ENCODE peak calls at places on chromosome 9, in ten cellular contexts. E is coronary artery; S is activated naive CD8-positive, alpha-beta T cell treated with anti-CD3 and anti-CD28 coated beads for 36 hours; B is naive thymus-derived CD4-positive, alpha-beta T cell; C is kidney glomerular epithelial cell; U is stimulated activated CD8-positive, alpha-beta memory T cell treated with anti-CD3 and anti-CD28 coated beads, Interleukin-12 subunit alpha, Interleukin-12 subunit beta, amount 100 ng/mL, for 1 hour; R is MV-4-11; I is NCI-H1417; D is glutamatergic neuron; V is PC-3. O is an unnamed sample.

GRCh38 chr9:2053883-2054845 is 39.0 kb downstream of the SMARCA2 start:
- DNase-seq in E (no peak), S (peak), B (peak), C (peak), U (peak), R (peak), I (no peak), D (no peak), V (no peak), O (peak)

GRCh38 chr9:94599102-94599501 is 5.5 kb upstream of the FBP2 start:
- DNase-seq in E (peak), S (no peak), B (no peak), C (no peak), U (no peak), R (no peak), I (no peak), D (no peak), V (no peak), O (no peak)

GRCh38 chr9:19379697-19380046 is 364 bp downstream of the RPS6 start:
- DNase-seq in E (no peak), S (no peak), B (no peak), C (no peak), U (no peak), R (peak), I (peak), D (no peak), V (no peak), O (no peak)

GRCh38 chr9:70263421-70263820 is 4.6 kb downstream of the SMC5 start:
- DNase-seq in E (no peak), S (no peak), B (no peak), C (no peak), U (no peak), R (no peak), I (no peak), D (no peak), V (peak), O (no peak)

GRCh38 chr9:127942152-127943010 is 4.7 kb upstream of the DPM2 start:
- DNase-seq in E (no peak), S (peak), B (peak), C (peak), U (no peak), R (peak), I (no peak), D (peak), V (peak), O (peak)

GRCh38 chr9:134689320-134690181 is 47.9 kb downstream of the COL5A1 start:
- DNase-seq in E (no peak), S (no peak), B (no peak), C (peak), U (no peak), R (peak), I (peak), D (peak), V (peak), O (no peak)

GRCh38 chr9:109403766-109404320 is 83.0 kb upstream of the EPB41L4B start:
- DNase-seq in E (no peak), S (no peak), B (no peak), C (no peak), U (no peak), R (no peak), I (no peak), D (no peak), V (no peak), O (no peak)

GRCh38 chr9:12876872-12877271 is 102.1 kb downstream of the LURAP1L start:
- DNase-seq in E (no peak), S (no peak), B (no peak), C (no peak), U (no peak), R (no peak), I (no peak), D (no peak), V (no peak), O (no peak)

GRCh38 chr9:14245901-14246525 is 67.9 kb downstream of the NFIB start:
- DNase-seq in E (no peak), S (no peak), B (no peak), C (peak), U (no peak), R (no peak), I (no peak), D (no peak), V (no peak), O (no peak)

GRCh38 chr9:129584136-129584535 is 36.8 kb downstream of the C9orf50 start:
- DNase-seq in E (peak), S (peak), B (peak), C (peak), U (peak), R (peak), I (peak), D (peak), V (peak), O (no peak)

GRCh38 chr9:110076894-110077725 is 130.8 kb downstream of the C9orf152 start:
- DNase-seq in E (no peak), S (no peak), B (no peak), C (peak), U (no peak), R (no peak), I (no peak), D (no peak), V (peak), O (no peak)

GRCh38 chr9:114551750-114552685 is 35.6 kb upstream of the ATP6V1G1 start:
- DNase-seq in E (no peak), S (no peak), B (no peak), C (peak), U (no peak), R (peak), I (no peak), D (peak), V (peak), O (no peak)

GRCh38 chr9:11697101-11697500 is 996.1 kb upstream of the TYRP1 start:
- DNase-seq in E (no peak), S (no peak), B (no peak), C (no peak), U (no peak), R (no peak), I (no peak), D (no peak), V (no peak), O (no peak)